ENCODE peak calls at places on chromosome 9, in four cellular contexts. N is thyroid gland, X is left ventricle myocardium inferior, L is fibroblast of villous mesenchyme. T is an unnamed sample.

GRCh38 chr9:111036068-111036789 is 2.0 kb downstream of the LPAR1 start:
- DNase-seq in N (peak), X (peak), L (peak), T (no peak)

GRCh38 chr9:126160067-126160853 is 166.4 kb upstream of the MVB12B start:
- DNase-seq in N (no peak), X (no peak), L (no peak), T (no peak)

GRCh38 chr9:5817776-5818336 is 15.1 kb downstream of the ERMP1 start:
- DNase-seq in N (no peak), X (no peak), L (peak), T (no peak)

GRCh38 chr9:116800885-116801284 is 113.8 kb downstream of the TRIM32 start:
- DNase-seq in N (no peak), X (no peak), L (no peak), T (no peak)

GRCh38 chr9:72506615-72507014 is 14.8 kb upstream of the TMC1 start:
- DNase-seq in N (no peak), X (no peak), L (no peak), T (no peak)

GRCh38 chr9:113957778-113958430 is 81.8 kb downstream of the ZNF618 start:
- DNase-seq in N (no peak), X (no peak), L (peak), T (peak)

GRCh38 chr9:96169901-96170300 is 132.1 kb downstream of the HSD17B3 start:
- DNase-seq in N (no peak), X (no peak), L (peak), T (no peak)

GRCh38 chr9:98357921-98358535 is 102.6 kb upstream of the TBC1D2 start:
- DNase-seq in N (peak), X (no peak), L (no peak), T (no peak)

GRCh38 chr9:133112361-133113026 is 8.5 kb downstream of the RALGDS start:
- DNase-seq in N (no peak), X (peak), L (no peak), T (no peak)

GRCh38 chr9:72394061-72394460 is 29.1 kb upstream of the ZFAND5 start:
- DNase-seq in N (no peak), X (no peak), L (no peak), T (no peak)

GRCh38 chr9:112112941-112113399 is 62.1 kb downstream of the SUSD1 start:
- DNase-seq in N (peak), X (no peak), L (peak), T (peak)

GRCh38 chr9:120663380-120663779 is 50.9 kb downstream of the MEGF9 start:
- DNase-seq in N (no peak), X (no peak), L (no peak), T (no peak)

GRCh38 chr9:4829956-4830355 is 37.2 kb downstream of the RCL1 start:
- DNase-seq in N (no peak), X (no peak), L (peak), T (no peak)

GRCh38 chr9:126394802-126395201 is 68.2 kb downstream of the MVB12B start:
- DNase-seq in N (no peak), X (no peak), L (no peak), T (no peak)

GRCh38 chr9:6894135-6894534 is 136.4 kb downstream of the KDM4C start:
- DNase-seq in N (no peak), X (no peak), L (no peak), T (no peak)

GRCh38 chr9:118059520-118060278 is 355.5 kb downstream of the TLR4 start:
- DNase-seq in N (no peak), X (no peak), L (peak), T (peak)

GRCh38 chr9:27019589-27019988 is 14.1 kb upstream of the LRRC19 start:
- DNase-seq in N (no peak), X (no peak), L (peak), T (no peak)

GRCh38 chr9:9552665-9553064 is 1060.1 kb downstream of the PTPRD start:
- DNase-seq in N (no peak), X (no peak), L (no peak), T (no peak)

GRCh38 chr9:19513671-19514275 is 105.0 kb downstream of the ACER2 start:
- DNase-seq in N (no peak), X (no peak), L (no peak), T (no peak)

GRCh38 chr9:132372177-132373095 is 17.6 kb upstream of the SETX start:
- DNase-seq in N (peak), X (peak), L (peak), T (peak)

GRCh38 chr9:34863426-34863825 is 94.7 kb upstream of the PHF24 start:
- DNase-seq in N (no peak), X (no peak), L (no peak), T (no peak)

GRCh38 chr9:113219972-113220371 is 1.1 kb downstream of the FKBP15 start:
- DNase-seq in N (no peak), X (no peak), L (peak), T (peak)

GRCh38 chr9:116870566-116870965 is 183.5 kb downstream of the TRIM32 start:
- DNase-seq in N (no peak), X (no peak), L (no peak), T (peak)

GRCh38 chr9:93483497-93483896 is 30.1 kb upstream of the FAM120AOS start:
- DNase-seq in N (no peak), X (no peak), L (no peak), T (no peak)

DNA sequence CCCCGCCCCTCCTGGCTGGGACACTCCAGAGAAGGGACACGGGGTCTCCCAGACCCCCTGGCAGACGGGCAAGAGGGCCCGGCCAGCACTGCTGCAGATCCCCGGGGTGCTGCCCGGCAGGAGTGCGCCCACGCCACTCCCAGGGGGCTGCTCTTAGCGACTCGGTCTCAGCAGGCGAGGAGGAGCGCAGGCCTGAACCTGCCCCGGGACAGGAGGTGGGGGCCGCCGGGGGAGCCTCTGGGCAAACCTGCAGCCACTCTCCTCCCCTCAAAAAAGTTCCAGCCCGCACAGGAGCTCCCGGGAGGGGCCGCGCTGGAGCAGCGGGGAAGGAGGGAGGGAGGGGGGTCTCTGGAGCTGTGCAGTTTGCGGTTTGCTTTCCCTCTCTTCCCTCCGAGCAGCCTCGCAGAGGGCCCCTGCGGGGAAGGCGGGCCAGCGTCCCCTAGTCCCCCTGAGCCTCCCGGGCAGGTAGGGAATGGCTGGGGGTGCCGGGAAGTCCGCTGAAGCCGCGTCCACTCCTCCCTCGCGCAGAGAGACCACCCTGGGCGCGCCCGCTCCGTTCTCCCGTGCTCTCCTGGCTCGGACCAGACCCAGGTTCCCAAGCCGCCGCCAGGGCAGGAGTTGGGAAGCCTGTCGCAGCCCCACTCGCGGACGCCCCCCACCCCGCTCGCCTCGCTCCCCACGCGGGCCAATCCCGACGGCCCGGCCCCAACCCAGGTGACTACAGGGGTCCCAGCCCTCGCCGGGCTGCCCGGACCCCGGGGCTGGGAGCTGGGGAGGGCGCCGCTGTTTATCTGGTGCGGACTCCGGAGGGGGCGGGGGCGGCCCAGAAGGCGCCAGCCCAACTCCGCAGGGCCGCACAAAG is 44.2 kb downstream of the NACC2 start:
- DNase-seq in N (no peak), X (no peak), L (no peak), T (no peak)
- H3K4me3 ChIP-seq in N (peak), X (peak), L (peak), T (peak)

GRCh38 chr9:70392189-70392588 is 22.3 kb downstream of the KLF9 start:
- DNase-seq in N (no peak), X (no peak), L (no peak), T (no peak)
- TF ChIP-seq CTCF in N (no peak), X (peak), L (peak), T (peak)

GRCh38 chr9:137268538-137269201 is 8.9 kb upstream of the TOR4A start:
- DNase-seq in N (no peak), X (no peak), L (peak), T (no peak)
- H3K4me3 ChIP-seq in N (no peak), X (peak), L (no peak), T (no peak)

GRCh38 chr9:37424204-37424685 is 1.7 kb downstream of the GRHPR start:
- DNase-seq in N (no peak), X (no peak), L (no peak), T (no peak)

GRCh38 chr9:37426846-37427245 is 4.3 kb downstream of the GRHPR start:
- DNase-seq in N (no peak), X (no peak), L (no peak), T (no peak)

GRCh38 chr9:37423508-37423907 is 1.0 kb downstream of the GRHPR start:
- DNase-seq in N (no peak), X (no peak), L (no peak), T (no peak)

GRCh38 chr9:37424686-37425297 is 2.3 kb downstream of the GRHPR start:
- DNase-seq in N (no peak), X (no peak), L (no peak), T (no peak)

GRCh38 chr9:37425298-37425752 is 2.8 kb downstream of the GRHPR start:
- DNase-seq in N (no peak), X (no peak), L (no peak), T (no peak)
- TF ChIP-seq CTCF in N (no peak), X (no peak), L (no peak), T (no peak)

DNA sequence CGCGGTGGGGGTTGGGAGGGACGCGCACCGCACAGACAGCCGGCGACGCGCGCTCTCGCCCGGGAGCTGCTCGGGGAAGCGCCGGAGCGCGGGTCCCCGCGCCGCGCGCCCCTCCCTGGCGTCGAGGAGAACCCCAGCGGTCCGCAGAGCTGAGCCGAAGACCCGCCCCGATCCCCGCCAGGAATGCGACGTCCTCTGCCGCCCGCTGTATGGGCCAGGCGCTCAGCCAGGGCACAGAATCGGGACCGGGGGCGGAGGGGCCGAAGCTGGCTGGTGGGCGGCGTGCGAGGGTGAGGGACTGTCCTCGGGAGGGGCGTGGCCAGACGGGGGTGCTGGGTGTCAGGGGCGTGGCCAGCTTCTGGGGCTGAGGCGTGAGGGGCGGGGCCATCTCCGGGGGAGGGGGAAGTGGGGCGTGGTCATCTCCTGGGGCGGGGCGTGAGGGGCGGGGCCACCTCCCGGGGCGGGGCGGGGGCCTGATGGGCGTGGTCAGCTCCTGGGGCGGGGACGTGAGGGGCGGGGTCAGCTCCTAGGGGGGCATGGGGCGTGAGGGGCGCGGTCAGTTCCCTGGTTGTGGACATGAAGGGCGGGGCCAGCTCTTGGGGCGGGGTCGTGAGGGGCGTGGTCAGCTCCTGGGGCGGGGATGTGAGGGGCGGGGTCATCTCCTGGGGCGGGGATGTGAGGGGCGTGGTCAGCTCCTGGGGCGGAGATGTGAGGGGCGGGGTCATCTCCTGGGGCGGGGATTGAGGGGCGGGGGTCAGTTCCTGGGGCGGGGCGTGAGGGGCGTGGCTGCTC is 965 bp downstream of the PTGDS start:
- DNase-seq in N (peak), X (peak), L (peak), T (no peak)
- H3K4me3 ChIP-seq in N (peak), X (peak), L (peak), T (peak)

DNA sequence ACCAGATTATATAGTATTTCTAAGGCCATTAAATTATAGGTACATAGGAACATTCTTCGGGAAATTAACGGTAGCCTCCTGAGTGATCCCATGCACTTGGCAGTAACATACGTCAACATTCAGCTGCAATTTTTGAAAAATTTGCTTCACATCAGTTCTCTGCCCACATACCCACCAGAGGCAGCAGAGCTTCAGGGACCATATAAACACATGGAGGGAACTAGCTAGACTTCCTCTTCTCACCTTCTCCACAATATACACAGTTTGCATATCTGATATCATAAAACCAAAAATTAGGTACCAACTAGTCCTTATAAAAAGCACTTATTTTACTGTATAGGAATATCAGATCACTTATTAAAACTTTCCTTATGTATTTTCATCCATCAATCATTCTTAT is 4.8 kb downstream of the PSIP1 start:
- DNase-seq in N (no peak), X (no peak), L (no peak), T (no peak)
- TF ChIP-seq CTCF in N (no peak), X (no peak), L (no peak), T (no peak)

DNA sequence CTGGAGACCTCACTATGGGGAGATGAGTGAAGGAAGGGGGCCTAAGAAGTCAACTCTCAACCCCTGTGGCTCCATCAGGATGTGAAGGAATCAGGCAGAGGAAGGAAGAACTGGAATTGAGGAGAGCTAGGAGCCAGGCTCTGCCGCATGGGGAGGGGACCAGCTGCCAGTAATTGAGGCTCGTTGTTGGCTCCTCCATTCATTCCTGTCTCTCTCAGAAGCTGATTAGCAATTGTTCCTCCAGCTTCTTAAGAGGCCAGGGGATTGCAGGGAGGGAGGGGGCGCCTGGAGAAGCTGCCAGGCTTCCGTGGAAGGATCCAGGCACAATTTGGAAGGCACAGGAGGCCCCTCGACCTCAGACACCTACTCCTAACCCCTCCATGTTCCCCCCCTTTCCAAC is 20.5 kb upstream of the TTLL11 start:
- DNase-seq in N (no peak), X (no peak), L (no peak), T (no peak)
- H3K4me3 ChIP-seq in N (no peak), X (no peak), L (no peak), T (no peak)

GRCh38 chr9:109253637-109254284 is 67.1 kb downstream of the EPB41L4B start:
- DNase-seq in N (peak), X (no peak), L (peak), T (no peak)
- TF ChIP-seq CTCF in N (no peak), X (no peak), L (no peak), T (no peak)

GRCh38 chr9:78296893-78297671 is at the start of gene PSAT1:
- DNase-seq in N (peak), X (peak), L (peak), T (peak)

GRCh38 chr9:78294290-78295176 is 2.4 kb upstream of the PSAT1 start:
- DNase-seq in N (no peak), X (no peak), L (no peak), T (no peak)

GRCh38 chr9:78296208-78296892 is 575 bp upstream of the PSAT1 start:
- DNase-seq in N (peak), X (peak), L (peak), T (no peak)

GRCh38 chr9:78295177-78295575 is 1.7 kb upstream of the PSAT1 start:
- DNase-seq in N (no peak), X (no peak), L (no peak), T (no peak)

DNA sequence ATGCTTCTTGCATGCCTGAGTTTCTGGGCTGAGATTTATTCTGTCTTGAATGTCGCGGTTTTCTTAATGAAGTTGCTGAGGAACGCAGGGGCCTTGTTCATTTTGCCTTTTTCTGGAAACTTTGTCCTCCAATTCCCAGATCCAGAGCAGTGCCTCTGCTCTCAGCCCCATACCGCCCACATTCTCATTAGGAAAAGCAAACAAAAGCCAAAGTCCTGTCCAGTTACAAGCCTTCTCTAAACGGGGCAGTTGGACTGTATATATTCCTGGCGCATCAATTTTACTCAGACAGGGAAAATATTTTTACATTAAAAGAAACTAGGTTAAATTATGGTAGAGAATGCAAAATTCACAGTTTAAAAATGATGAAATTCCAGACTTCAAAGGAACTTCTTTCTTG is 1.2 kb upstream of the PSAT1 start:
- DNase-seq in N (no peak), X (no peak), L (no peak), T (no peak)
- H3K4me3 ChIP-seq in N (no peak), X (peak), L (peak), T (peak)

DNA sequence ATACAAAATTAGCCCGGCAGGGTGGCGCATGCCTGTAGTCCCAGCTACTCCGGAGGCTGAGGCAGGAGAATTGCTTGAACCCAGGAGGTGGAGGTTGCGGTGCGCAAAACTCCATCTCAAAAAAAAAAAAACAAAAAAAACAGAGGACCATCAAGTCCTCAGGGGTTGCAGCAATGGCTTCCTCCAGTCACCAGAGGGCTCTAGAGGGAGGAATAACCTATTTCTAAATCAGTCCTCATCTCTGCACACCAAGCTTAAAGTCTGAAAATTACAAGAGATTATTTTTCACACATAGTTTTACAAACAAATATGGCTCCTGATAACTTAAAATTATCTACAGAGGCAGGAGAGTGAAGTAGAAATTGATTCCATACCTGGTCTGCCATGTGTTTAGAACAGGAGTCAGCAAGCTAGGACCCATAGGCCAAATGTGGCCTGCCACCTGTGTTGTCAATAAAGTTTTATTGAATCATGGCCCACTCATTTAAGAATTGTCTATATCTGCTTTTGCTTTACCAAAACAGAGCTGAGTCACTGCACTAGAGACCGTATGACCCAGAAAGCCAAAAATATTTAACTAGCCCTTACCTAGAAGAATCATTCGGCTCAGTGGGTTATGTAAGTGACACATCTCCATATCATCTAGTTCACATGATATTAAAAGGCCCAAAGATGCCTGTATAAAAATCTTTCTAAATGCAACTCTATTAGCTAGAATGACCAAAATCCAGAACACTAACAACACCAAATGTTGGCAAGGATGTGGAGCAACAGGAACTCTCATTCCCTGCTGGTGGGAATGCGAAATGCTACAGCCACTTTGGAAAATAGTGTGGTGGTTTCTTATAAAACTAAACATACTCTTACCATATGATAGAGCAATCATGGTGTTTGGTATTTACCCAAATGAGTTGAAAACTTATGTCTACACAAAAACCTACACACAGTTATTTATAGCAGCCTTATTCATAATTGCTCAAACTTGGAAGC is 207.7 kb downstream of the FRMD3 start:
- DNase-seq in N (no peak), X (no peak), L (no peak), T (no peak)
- TF ChIP-seq CTCF in N (no peak), X (no peak), L (peak), T (peak)